ENCODE peak calls at places on chromosomes 2 and 18, in five cellular contexts. P is esophagus muscularis mucosa, A is stomach, Y is body of pancreas, F is right lobe of liver. N is an unnamed sample. For H3K27me3 and H3K4me1, the result is how much of the 10 kb centered on the place peaks cover.

GRCh38 chr2:132776271-132776670 is 106.3 kb upstream of the LYPD1 start:
- DNase-seq in P (peak), A (no peak), Y (no peak), F (no peak), N (no peak)

GRCh38 chr18:57437433-57437781 is 2.2 kb downstream of the ONECUT2 start:
- DNase-seq in P (no peak), A (no peak), Y (no peak), F (peak), N (no peak)

GRCh38 chr2:82524826-82525225 is 1934.3 kb downstream of the SUCLG1 start:
- DNase-seq in P (no peak), A (no peak), Y (no peak), F (no peak), N (no peak)

GRCh38 chr2:190267302-190267701 is 52.3 kb downstream of the HIBCH start:
- DNase-seq in P (no peak), A (no peak), Y (no peak), F (no peak), N (peak)

GRCh38 chr2:113200236-113200635 is 26.5 kb downstream of the PSD4 start:
- DNase-seq in P (no peak), A (no peak), Y (no peak), F (no peak), N (no peak)

GRCh38 chr2:70017962-70018361 is 56.5 kb upstream of the ASPRV1 start:
- DNase-seq in P (no peak), A (no peak), Y (no peak), F (no peak), N (no peak)

GRCh38 chr18:75362435-75362834 is 65.1 kb downstream of the SMIM21 start:
- DNase-seq in P (no peak), A (no peak), Y (peak), F (no peak), N (no peak)

GRCh38 chr2:136828162-136828561 is 62.8 kb downstream of the THSD7B start:
- DNase-seq in P (no peak), A (no peak), Y (no peak), F (no peak), N (no peak)

GRCh38 chr2:219459460-219460311 is 25.0 kb downstream of the SPEG start:
- DNase-seq in P (no peak), A (peak), Y (peak), F (peak), N (peak)

GRCh38 chr2:111049792-111050640 is 70.7 kb upstream of the BCL2L11 start:
- DNase-seq in P (peak), A (no peak), Y (peak), F (no peak), N (peak)

GRCh38 chr2:174981336-174981735 is 23.8 kb downstream of the CHN1 start:
- DNase-seq in P (no peak), A (no peak), Y (no peak), F (no peak), N (no peak)

GRCh38 chr2:148058641-148059040 is 37.8 kb downstream of the MBD5 start:
- DNase-seq in P (no peak), A (no peak), Y (no peak), F (no peak), N (no peak)

GRCh38 chr18:24935008-24935407 is 417.0 kb downstream of the ZNF521 start:
- DNase-seq in P (no peak), A (no peak), Y (no peak), F (no peak), N (no peak)

GRCh38 chr2:52405958-52406357 is 1361.6 kb upstream of the CHAC2 start:
- DNase-seq in P (no peak), A (no peak), Y (no peak), F (no peak), N (no peak)

GRCh38 chr2:69087211-69087911 is 74.4 kb downstream of the ANTXR1 start:
- DNase-seq in P (no peak), A (no peak), Y (no peak), F (no peak), N (no peak)

GRCh38 chr18:24388975-24389374 is 8.6 kb downstream of the OSBPL1A start:
- DNase-seq in P (no peak), A (no peak), Y (no peak), F (no peak), N (no peak)

GRCh38 chr2:107325983-107326786 is 440.2 kb upstream of the ST6GAL2 start:
- DNase-seq in P (no peak), A (no peak), Y (peak), F (no peak), N (no peak)

GRCh38 chr2:220033546-220033945 is 406.1 kb downstream of the SLC4A3 start:
- DNase-seq in P (no peak), A (no peak), Y (no peak), F (no peak), N (no peak)

DNA sequence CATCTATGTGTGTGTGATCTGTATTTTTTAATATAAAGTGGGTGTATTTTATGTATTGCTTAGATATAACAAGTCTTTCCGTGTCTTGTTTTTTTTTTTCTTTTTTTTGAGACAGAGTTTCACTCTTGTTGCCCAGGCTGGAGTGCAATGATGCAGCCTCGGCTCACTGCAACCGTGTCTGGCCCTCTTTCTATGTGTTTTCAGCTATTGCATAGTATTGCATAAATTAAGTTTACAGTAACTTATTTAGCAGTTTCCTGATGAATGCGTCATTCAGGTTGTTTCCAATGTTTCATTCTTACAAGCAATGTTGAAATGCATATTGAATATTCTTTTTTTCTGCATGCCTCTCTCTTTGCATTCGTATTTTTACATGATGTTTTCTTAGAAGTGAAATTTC is 7.2 kb downstream of the SLC9A4 start:
- DNase-seq in P (no peak), A (no peak), Y (no peak), F (no peak), N (no peak)
- H3K27me3 ChIP-seq in P (under half), A (under half), Y (under half), F (under half), N (under half)

DNA sequence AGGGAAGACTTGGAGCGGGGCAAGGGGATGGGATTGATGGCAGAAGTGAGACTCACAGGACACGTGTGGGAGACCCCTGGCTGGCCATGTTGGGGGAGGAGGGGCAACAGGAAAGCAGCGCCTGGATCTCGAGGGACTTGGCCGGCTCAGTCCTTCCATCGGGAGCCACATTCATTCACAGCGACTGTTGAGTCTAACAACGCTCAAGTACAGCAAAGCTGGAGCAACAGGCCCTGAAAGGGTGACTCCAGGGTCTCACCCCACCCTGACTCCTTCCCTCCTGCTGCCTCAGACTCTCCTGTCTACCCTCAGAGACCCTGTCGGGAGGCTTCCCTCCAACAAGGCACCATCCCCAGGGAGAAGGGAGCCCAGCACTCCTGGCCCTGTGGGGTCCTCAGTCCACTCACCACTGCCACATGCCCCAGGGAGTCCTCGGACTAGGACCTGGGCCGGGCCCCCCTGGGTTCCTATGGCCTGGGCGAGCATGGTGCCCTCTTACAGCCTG is 14.8 kb upstream of the ALPI start:
- DNase-seq in P (no peak), A (no peak), Y (no peak), F (no peak), N (no peak)
- H3K4me1 ChIP-seq in P (under half), A (under half), Y (under half), F (under half), N (under half)

DNA sequence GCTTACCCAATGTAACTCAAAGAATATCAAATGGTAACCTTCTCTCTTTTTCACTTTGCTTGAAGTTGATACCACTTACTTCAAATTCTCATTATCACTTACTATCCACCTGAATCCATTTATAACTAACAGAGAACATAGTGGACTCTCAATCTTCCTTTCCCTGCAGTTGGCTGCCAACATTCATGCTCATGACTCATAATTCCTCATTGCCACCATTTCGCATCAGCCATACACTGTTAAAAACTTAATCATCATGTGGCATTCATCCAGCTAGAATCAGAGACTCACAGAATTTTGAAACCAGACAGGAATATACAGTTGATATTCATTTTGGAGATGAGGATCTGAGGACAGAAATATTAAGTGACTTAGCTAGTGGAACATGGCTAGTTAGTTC is 56.8 kb downstream of the SLC4A10 start:
- DNase-seq in P (no peak), A (no peak), Y (no peak), F (no peak), N (no peak)
- TF ChIP-seq POLR2A in P (no peak), A (no peak), Y (no peak), F (no peak), N (no peak)

DNA sequence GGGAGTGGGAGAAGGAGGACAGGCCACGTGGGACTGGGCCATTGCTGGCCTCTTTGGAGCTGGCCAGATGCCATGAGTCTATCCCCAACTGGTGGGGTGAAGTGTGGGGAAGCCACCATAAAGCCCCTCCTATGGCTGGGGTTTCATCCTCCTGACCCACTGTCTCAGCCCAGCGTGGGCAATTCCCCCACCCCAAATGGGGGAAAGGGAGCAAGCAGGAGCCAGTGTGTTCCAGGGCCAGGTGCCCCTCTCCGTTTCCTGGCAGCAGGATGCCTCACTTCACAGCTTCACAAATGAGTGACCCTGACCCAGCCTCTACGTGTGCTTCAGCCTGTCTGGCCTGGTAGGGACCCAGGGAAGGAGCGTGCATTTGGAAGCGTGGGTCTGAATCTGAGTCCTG is 474.7 kb upstream of the HS6ST1 start:
- DNase-seq in P (no peak), A (no peak), Y (no peak), F (no peak), N (peak)
- H3K27me3 ChIP-seq in P (under half), A (under half), Y (under half), F (under half), N (under half)

GRCh38 chr2:45909677-45910191 is 258.3 kb downstream of the PRKCE start:
- DNase-seq in P (no peak), A (no peak), Y (peak), F (no peak), N (no peak)

GRCh38 chr2:45911503-45911902 is 260.0 kb downstream of the PRKCE start:
- DNase-seq in P (no peak), A (no peak), Y (no peak), F (no peak), N (no peak)

GRCh38 chr2:45908316-45909150 is 257.1 kb downstream of the PRKCE start:
- DNase-seq in P (no peak), A (no peak), Y (no peak), F (no peak), N (no peak)

GRCh38 chr2:45912109-45912508 is 260.6 kb downstream of the PRKCE start:
- DNase-seq in P (no peak), A (no peak), Y (no peak), F (no peak), N (no peak)

GRCh38 chr2:45910473-45911060 is 259.1 kb downstream of the PRKCE start:
- DNase-seq in P (no peak), A (no peak), Y (no peak), F (no peak), N (no peak)
- H3K4me1 ChIP-seq in P (under half), A (under half), Y (under half), F (under half), N (under half)

GRCh38 chr2:241558532-241559488 is at the start of gene BOK:
- DNase-seq in P (no peak), A (peak), Y (peak), F (peak), N (peak)
- TF ChIP-seq POLR2A in P (no peak), A (no peak), Y (no peak), F (peak), N (peak)

DNA sequence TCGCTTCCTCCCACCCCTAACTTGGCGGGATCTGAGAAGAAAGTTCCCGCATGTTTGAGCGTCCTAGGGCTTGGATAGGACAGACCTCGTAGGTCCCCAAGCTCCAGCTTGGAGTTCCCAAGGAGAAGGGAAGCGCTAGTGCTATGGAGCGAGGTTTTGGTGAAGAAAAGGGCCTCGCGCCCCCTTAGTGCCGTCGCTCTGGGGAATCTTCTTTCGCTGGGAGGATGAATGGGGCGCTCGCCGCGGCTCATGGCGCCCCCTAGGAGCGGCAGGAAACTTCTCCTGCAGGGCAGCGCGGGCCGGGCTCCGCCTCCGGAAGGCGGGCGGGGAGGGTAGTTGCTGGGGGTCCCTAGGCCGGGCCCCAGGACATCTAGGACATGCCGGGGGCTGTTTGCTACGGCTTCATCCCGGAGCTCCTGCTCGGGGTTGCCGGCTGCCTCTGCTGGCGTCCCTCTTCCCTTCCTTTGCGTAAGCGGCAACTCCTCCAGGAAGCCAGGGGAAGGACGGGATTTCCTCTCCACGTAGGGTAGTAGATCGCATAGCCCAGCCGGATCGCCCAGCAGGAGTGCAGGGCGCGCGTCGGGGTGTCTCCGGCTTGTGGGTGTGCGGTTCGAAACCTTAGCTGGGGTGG is 11.9 kb upstream of the SKOR2 start:
- DNase-seq in P (no peak), A (no peak), Y (no peak), F (no peak), N (no peak)
- H3K27me3 ChIP-seq in P (under half), A (half or more), Y (under half), F (under half), N (half or more)

DNA sequence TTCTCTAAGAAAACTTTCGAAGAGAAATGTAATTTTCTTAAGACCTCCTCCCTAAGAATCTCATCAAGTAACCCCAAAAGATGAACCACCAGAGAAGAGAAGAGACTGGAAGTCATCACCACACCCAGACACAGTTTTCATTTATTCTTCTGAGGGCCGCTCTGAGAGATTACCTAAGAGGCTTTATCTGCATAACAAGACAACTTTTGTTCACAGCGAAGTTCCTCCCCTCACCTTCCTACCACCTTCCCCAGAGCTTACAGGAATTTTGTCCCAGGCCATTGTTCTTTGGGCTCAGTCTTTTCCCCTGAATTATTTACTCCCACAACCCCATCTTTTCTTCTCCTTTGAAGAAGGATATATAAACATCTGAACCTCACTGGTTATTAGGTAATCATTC is 92.8 kb downstream of the AKAIN1 start:
- DNase-seq in P (no peak), A (no peak), Y (no peak), F (no peak), N (no peak)
- H3K4me1 ChIP-seq in P (under half), A (under half), Y (under half), F (under half), N (under half)

DNA sequence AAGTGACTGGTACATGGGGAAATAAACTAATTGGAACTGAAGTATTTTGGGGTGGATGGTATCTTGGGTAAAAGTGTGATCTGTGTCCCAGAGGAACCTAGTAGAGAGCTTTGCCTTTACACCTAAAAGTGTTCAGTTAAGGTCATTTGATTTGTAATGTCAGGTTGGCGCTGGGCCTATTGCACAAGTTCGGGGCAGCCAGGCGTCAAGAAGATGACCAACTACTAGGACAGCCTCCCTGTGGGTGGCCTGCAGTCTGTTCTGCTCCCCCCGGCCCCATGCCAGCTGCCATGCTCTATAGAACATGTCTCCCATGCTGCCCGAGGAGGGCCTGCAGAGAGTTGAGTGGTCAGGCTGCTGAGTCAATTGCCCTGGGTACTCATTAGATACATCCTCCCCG is 10.1 kb downstream of the RRM2 start:
- DNase-seq in P (no peak), A (no peak), Y (no peak), F (no peak), N (no peak)
- TF ChIP-seq POLR2A in P (no peak), A (no peak), Y (no peak), F (no peak), N (no peak)

GRCh38 chr2:166042768-166043390 is 84.9 kb downstream of the SCN1A start:
- DNase-seq in P (no peak), A (no peak), Y (no peak), F (no peak), N (no peak)
- H3K27me3 ChIP-seq in P (under half), A (under half), Y (under half), F (under half), N (under half)